ENCODE peak calls at places on chromosome 12, in four cellular contexts. One of them, this sample, is unnamed.
A peak's percentile ranks its signal among the peaks of the same experiment; 100 is the strongest.

GRCh38 chr12:130832561-130833209 is 6.4 kb downstream of the STX2 start:
- DNase-seq in spleen: no peak
- DNase-seq in endothelial cell of umbilical vein: no peak
- DNase-seq in stomach: no peak
- DNase-seq in this sample: no peak

GRCh38 chr12:51980809-51981127 is 26.0 kb upstream of the TAMALIN start:
- DNase-seq in spleen: no peak
- DNase-seq in stomach: no peak
- DNase-seq in endothelial cell of umbilical vein: no peak
- DNase-seq in this sample: no peak

GRCh38 chr12:52871291-52871961 is 22.6 kb upstream of the KRT78 start:
- DNase-seq in stomach: peak; percentile 39
- DNase-seq in endothelial cell of umbilical vein: no peak
- DNase-seq in spleen: no peak
- DNase-seq in this sample: no peak

GRCh38 chr12:77133566-77133965 is 68.2 kb upstream of the E2F7 start:
- DNase-seq in spleen: no peak
- DNase-seq in endothelial cell of umbilical vein: peak; percentile 58
- DNase-seq in stomach: peak; percentile 34
- DNase-seq in this sample: no peak

GRCh38 chr12:84658877-84659276 is 253.7 kb downstream of the SLC6A15 start:
- DNase-seq in spleen: no peak
- DNase-seq in stomach: no peak
- DNase-seq in endothelial cell of umbilical vein: no peak
- DNase-seq in this sample: no peak

GRCh38 chr12:11839093-11839641 is 189.7 kb downstream of the ETV6 start:
- DNase-seq in stomach: no peak
- DNase-seq in spleen: no peak
- DNase-seq in endothelial cell of umbilical vein: peak; percentile 93
- DNase-seq in this sample: peak; percentile 51

GRCh38 chr12:83514372-83514771 is 827.7 kb downstream of the TMTC2 start:
- DNase-seq in stomach: no peak
- DNase-seq in endothelial cell of umbilical vein: no peak
- DNase-seq in spleen: no peak
- DNase-seq in this sample: no peak

GRCh38 chr12:132651444-132652100 is 33.0 kb downstream of the P2RX2 start:
- DNase-seq in spleen: peak; percentile 29
- DNase-seq in stomach: no peak
- DNase-seq in endothelial cell of umbilical vein: no peak
- DNase-seq in this sample: no peak

GRCh38 chr12:65192963-65193516 is 23.7 kb downstream of the LEMD3 start:
- DNase-seq in spleen: no peak
- DNase-seq in stomach: no peak
- DNase-seq in endothelial cell of umbilical vein: no peak
- DNase-seq in this sample: no peak

GRCh38 chr12:127284021-127284420 is 982.9 kb upstream of the TMEM132C start:
- DNase-seq in spleen: no peak
- DNase-seq in endothelial cell of umbilical vein: no peak
- DNase-seq in stomach: no peak
- DNase-seq in this sample: no peak

GRCh38 chr12:11026118-11026517 is 3.7 kb upstream of the TAS2R19 start:
- DNase-seq in spleen: no peak
- DNase-seq in endothelial cell of umbilical vein: no peak
- DNase-seq in stomach: no peak
- DNase-seq in this sample: no peak

GRCh38 chr12:63276537-63277365 is 125.8 kb upstream of the AVPR1A start:
- DNase-seq in endothelial cell of umbilical vein: peak; percentile 56
- DNase-seq in spleen: no peak
- DNase-seq in stomach: peak; percentile 61
- DNase-seq in this sample: no peak

GRCh38 chr12:14410841-14411569 is 45.5 kb downstream of the ATF7IP start:
- DNase-seq in stomach: no peak
- DNase-seq in endothelial cell of umbilical vein: peak; percentile 21
- DNase-seq in spleen: no peak
- DNase-seq in this sample: no peak

GRCh38 chr12:124940143-124940392 is 25.6 kb upstream of the UBC start:
- DNase-seq in endothelial cell of umbilical vein: no peak
- DNase-seq in spleen: no peak
- DNase-seq in stomach: no peak
- DNase-seq in this sample: no peak

GRCh38 chr12:54526800-54527630 is 22.4 kb upstream of the PDE1B start:
- DNase-seq in endothelial cell of umbilical vein: peak; percentile 40
- DNase-seq in stomach: peak; percentile 39
- DNase-seq in spleen: no peak
- DNase-seq in this sample: no peak

GRCh38 chr12:15423629-15424028 is 101.3 kb downstream of the PTPRO start:
- DNase-seq in endothelial cell of umbilical vein: no peak
- DNase-seq in stomach: no peak
- DNase-seq in spleen: no peak
- DNase-seq in this sample: no peak

GRCh38 chr12:116761499-116761898 is 23.4 kb downstream of the RNFT2 start:
- DNase-seq in stomach: no peak
- DNase-seq in endothelial cell of umbilical vein: no peak
- DNase-seq in spleen: peak; percentile 19
- DNase-seq in this sample: no peak

GRCh38 chr12:64672925-64673409 is 62.7 kb downstream of the RASSF3 start:
- DNase-seq in stomach: peak; percentile 84
- DNase-seq in spleen: no peak
- DNase-seq in endothelial cell of umbilical vein: peak; percentile 87
- DNase-seq in this sample: no peak

GRCh38 chr12:87383705-87384104 is 645.5 kb downstream of the C12orf50 start:
- DNase-seq in spleen: no peak
- DNase-seq in stomach: no peak
- DNase-seq in endothelial cell of umbilical vein: no peak
- DNase-seq in this sample: no peak

GRCh38 chr12:131643581-131644452 is 67.1 kb upstream of the SFSWAP start:
- DNase-seq in spleen: no peak
- DNase-seq in stomach: no peak
- DNase-seq in endothelial cell of umbilical vein: peak; percentile 0
- DNase-seq in this sample: no peak

GRCh38 chr12:67671419-67671818 is 22.9 kb downstream of the DYRK2 start:
- DNase-seq in spleen: no peak
- DNase-seq in endothelial cell of umbilical vein: no peak
- DNase-seq in stomach: no peak
- DNase-seq in this sample: no peak

GRCh38 chr12:6554990-6555691 is 701 bp downstream of the IFFO1 start:
- DNase-seq in spleen: peak; percentile 85
- DNase-seq in endothelial cell of umbilical vein: no peak
- DNase-seq in stomach: no peak
- DNase-seq in this sample: peak; percentile 86

GRCh38 chr12:15752780-15753179 is 36.4 kb downstream of the EPS8 start:
- DNase-seq in spleen: no peak
- DNase-seq in endothelial cell of umbilical vein: no peak
- DNase-seq in stomach: no peak
- DNase-seq in this sample: no peak

GRCh38 chr12:39618701-39619100 is 902 bp downstream of the ABCD2 start:
- DNase-seq in stomach: no peak
- DNase-seq in endothelial cell of umbilical vein: no peak
- DNase-seq in spleen: no peak
- DNase-seq in this sample: no peak

GRCh38 chr12:7937867-7938506 is 2.0 kb upstream of the SLC2A3 start:
- DNase-seq in endothelial cell of umbilical vein: peak; percentile 53
- DNase-seq in spleen: no peak
- DNase-seq in stomach: no peak
- DNase-seq in this sample: no peak

GRCh38 chr12:40032433-40033259 is 73.2 kb downstream of the SLC2A13 start:
- DNase-seq in stomach: no peak
- DNase-seq in spleen: no peak
- DNase-seq in endothelial cell of umbilical vein: no peak
- DNase-seq in this sample: no peak

GRCh38 chr12:24852420-24852819 is 96.5 kb downstream of the BCAT1 start:
- DNase-seq in endothelial cell of umbilical vein: peak; percentile 45
- DNase-seq in stomach: no peak
- DNase-seq in spleen: no peak
- DNase-seq in this sample: no peak

GRCh38 chr12:30753761-30754382 is 879 bp downstream of the CAPRIN2 start:
- DNase-seq in stomach: no peak
- DNase-seq in spleen: no peak
- DNase-seq in endothelial cell of umbilical vein: peak; percentile 31
- DNase-seq in this sample: peak; percentile 21

GRCh38 chr12:127588224-127588623 is 678.7 kb upstream of the TMEM132C start:
- DNase-seq in stomach: no peak
- DNase-seq in spleen: no peak
- DNase-seq in endothelial cell of umbilical vein: no peak
- DNase-seq in this sample: no peak

GRCh38 chr12:46372852-46373302 is 304 bp upstream of the SLC38A2 start:
- DNase-seq in stomach: no peak
- DNase-seq in endothelial cell of umbilical vein: no peak
- DNase-seq in spleen: no peak
- DNase-seq in this sample: peak; percentile 100

GRCh38 chr12:113852695-113853490 is 113.2 kb downstream of the RBM19 start:
- DNase-seq in stomach: no peak
- DNase-seq in endothelial cell of umbilical vein: no peak
- DNase-seq in spleen: no peak
- DNase-seq in this sample: no peak

GRCh38 chr12:40313928-40314327 is 89.1 kb downstream of the LRRK2 start:
- DNase-seq in spleen: no peak
- DNase-seq in stomach: no peak
- DNase-seq in endothelial cell of umbilical vein: no peak
- DNase-seq in this sample: no peak

GRCh38 chr12:88575361-88575959 is 4.8 kb downstream of the KITLG start:
- DNase-seq in spleen: no peak
- DNase-seq in stomach: no peak
- DNase-seq in endothelial cell of umbilical vein: no peak
- DNase-seq in this sample: no peak
- H3K27ac ChIP-seq in spleen: no peak overlapping the region
- H3K27ac ChIP-seq in stomach: peak overlapping the region; percentile 88
- H3K27ac ChIP-seq in endothelial cell of umbilical vein: no peak overlapping the region
- H3K27ac ChIP-seq in this sample: peak overlapping the region; percentile 58

GRCh38 chr12:57240069-57240921 is 10.7 kb downstream of the STAC3 start:
- DNase-seq in stomach: peak; percentile 52
- DNase-seq in spleen: peak; percentile 89
- DNase-seq in endothelial cell of umbilical vein: no peak
- DNase-seq in this sample: peak; percentile 48
- H3K27me3 ChIP-seq in stomach: peaks cover 97% of the 10 kb centered on the region
- H3K27me3 ChIP-seq in spleen: peaks cover 58% of the 10 kb centered on the region
- H3K27me3 ChIP-seq in endothelial cell of umbilical vein: peaks cover 58% of the 10 kb centered on the region
- H3K27me3 ChIP-seq in this sample: peaks cover 53% of the 10 kb centered on the region

GRCh38 chr12:95625012-95625411 is 73.7 kb upstream of the USP44 start:
- DNase-seq in spleen: no peak
- DNase-seq in stomach: peak; percentile 55
- DNase-seq in endothelial cell of umbilical vein: no peak
- DNase-seq in this sample: no peak

GRCh38 chr12:95621725-95622124 is 70.4 kb upstream of the USP44 start:
- DNase-seq in endothelial cell of umbilical vein: no peak
- DNase-seq in stomach: no peak
- DNase-seq in spleen: no peak
- DNase-seq in this sample: no peak

GRCh38 chr12:95624544-95624943 is 73.3 kb upstream of the USP44 start:
- DNase-seq in endothelial cell of umbilical vein: peak; percentile 97
- DNase-seq in spleen: no peak
- DNase-seq in stomach: peak; percentile 36
- DNase-seq in this sample: no peak

GRCh38 chr12:95622879-95623278 is 71.6 kb upstream of the USP44 start:
- DNase-seq in stomach: no peak
- DNase-seq in endothelial cell of umbilical vein: no peak
- DNase-seq in spleen: no peak
- DNase-seq in this sample: no peak

DNA sequence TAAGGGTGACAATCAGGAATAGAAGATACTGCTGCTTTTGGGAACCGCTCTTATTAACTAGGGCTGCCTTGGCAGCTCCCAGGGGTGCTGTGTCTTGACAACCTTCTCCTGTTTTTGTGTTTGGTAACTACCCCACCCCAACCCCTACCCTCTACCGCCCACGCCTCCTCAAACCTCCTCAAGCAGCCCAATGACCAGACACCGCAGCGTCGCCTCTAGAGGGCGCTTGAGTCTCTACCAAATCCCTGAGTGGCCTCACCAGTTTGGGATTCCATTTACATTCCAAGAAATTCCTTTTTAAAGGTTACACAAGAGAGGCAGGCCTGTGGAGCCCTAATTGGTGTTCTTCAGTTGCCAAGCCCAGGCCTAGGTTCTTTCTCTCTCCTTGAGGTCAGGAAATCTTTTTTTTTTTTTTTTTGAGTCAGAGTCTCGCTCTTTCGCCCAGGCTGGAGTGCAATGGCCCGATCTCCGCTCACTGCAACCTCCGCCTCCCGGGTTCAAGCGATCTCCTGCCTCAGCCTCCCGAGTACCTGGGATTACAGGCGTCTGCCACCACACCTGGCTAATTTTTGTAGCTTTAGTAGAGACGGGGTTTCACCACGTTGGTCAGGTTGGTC is 72.4 kb upstream of the USP44 start:
- DNase-seq in stomach: peak; percentile 79
- DNase-seq in spleen: peak; percentile 78
- DNase-seq in endothelial cell of umbilical vein: peak; percentile 88
- DNase-seq in this sample: peak; percentile 79
- TF ChIP-seq POLR2AphosphoS5 in stomach: peak; percentile 75
- TF ChIP-seq POLR2AphosphoS5 in spleen: no peak
- TF ChIP-seq POLR2AphosphoS5 in endothelial cell of umbilical vein: no peak
- TF ChIP-seq POLR2AphosphoS5 in this sample: peak; percentile 10

GRCh38 chr12:109726511-109727038 is 12.9 kb downstream of the FAM222A start:
- DNase-seq in spleen: peak; percentile 66
- DNase-seq in stomach: no peak
- DNase-seq in endothelial cell of umbilical vein: no peak
- DNase-seq in this sample: no peak

GRCh38 chr12:109727039-109727723 is 13.6 kb downstream of the FAM222A start:
- DNase-seq in endothelial cell of umbilical vein: no peak
- DNase-seq in stomach: peak; percentile 50
- DNase-seq in spleen: peak; percentile 51
- DNase-seq in this sample: no peak

GRCh38 chr12:109726106-109726497 is 12.5 kb downstream of the FAM222A start:
- DNase-seq in spleen: no peak
- DNase-seq in stomach: no peak
- DNase-seq in endothelial cell of umbilical vein: no peak
- DNase-seq in this sample: no peak

GRCh38 chr12:109724321-109724892 is 10.8 kb downstream of the FAM222A start:
- DNase-seq in spleen: no peak
- DNase-seq in stomach: no peak
- DNase-seq in endothelial cell of umbilical vein: no peak
- DNase-seq in this sample: no peak

DNA sequence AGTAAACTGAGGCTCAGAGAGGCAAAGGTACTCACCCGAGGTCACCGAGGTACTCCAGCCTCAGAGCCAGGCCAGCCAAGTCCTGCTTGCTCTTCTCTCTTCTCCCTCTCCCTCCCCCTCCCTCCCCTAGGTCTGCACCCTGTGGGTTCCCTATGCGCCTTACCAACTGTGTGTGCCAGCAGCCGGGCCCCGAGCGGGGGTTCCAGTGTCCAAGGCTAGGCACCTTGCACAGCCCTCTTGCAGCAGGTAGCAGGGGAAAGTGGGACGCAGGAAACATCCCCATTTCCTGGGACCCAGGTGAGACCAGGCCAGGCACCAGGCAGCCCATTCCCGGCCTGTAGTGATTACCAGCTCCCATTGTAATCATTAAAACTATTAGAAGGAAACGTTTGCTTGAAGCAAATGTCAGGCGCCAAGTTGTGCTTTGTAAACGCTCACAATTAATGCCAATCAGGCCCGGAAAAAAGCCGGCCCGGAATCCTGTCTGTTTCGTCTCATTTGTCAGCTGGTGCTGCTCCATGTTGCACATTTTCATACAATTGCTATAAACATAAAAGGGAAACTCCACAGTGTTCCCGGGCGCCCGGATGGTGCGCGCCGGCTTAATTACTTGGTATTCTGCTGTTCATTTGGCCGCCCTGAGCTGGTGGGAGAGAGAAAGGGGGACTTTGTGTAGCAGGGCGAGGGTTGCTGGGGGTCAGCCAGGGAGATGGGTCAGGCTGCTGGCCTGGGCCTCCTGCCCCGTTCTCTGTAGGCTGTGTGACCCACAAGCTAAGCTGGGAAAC is 11.9 kb downstream of the FAM222A start:
- DNase-seq in endothelial cell of umbilical vein: no peak
- DNase-seq in spleen: peak; percentile 54
- DNase-seq in stomach: no peak
- DNase-seq in this sample: no peak
- H3K27ac ChIP-seq in endothelial cell of umbilical vein: no peak overlapping the region
- H3K27ac ChIP-seq in spleen: no peak overlapping the region
- H3K27ac ChIP-seq in stomach: peak overlapping the region; percentile 20
- H3K27ac ChIP-seq in this sample: no peak overlapping the region

This sample was measured in upper lobe of left lung.